ENCODE peak calls at places on chromosome 4, in five cellular contexts. D is pancreas, W is NB4, X is IMR-90, E is heart left ventricle. V is an unnamed sample.

GRCh38 chr4:992297-993110 is 700 bp downstream of the SLC26A1 start:
- DNase-seq in D (peak), W (no peak), X (peak), E (no peak), V (no peak)

GRCh38 chr4:84324850-84325249 is 174.2 kb downstream of the NKX6-1 start:
- DNase-seq in D (no peak), W (no peak), X (no peak), E (no peak), V (no peak)

GRCh38 chr4:184427093-184427492 is 47.3 kb downstream of the IRF2 start:
- DNase-seq in D (no peak), W (no peak), X (no peak), E (no peak), V (no peak)

GRCh38 chr4:6422866-6423265 is 49.5 kb downstream of the PPP2R2C start:
- DNase-seq in D (no peak), W (no peak), X (no peak), E (no peak), V (no peak)

GRCh38 chr4:73735231-73735630 is 5.1 kb upstream of the CXCL8 start:
- DNase-seq in D (no peak), W (peak), X (peak), E (no peak), V (peak)

GRCh38 chr4:87975466-87975865 is at the start of gene SPP1:
- DNase-seq in D (peak), W (peak), X (peak), E (no peak), V (no peak)

GRCh38 chr4:15601862-15602261 is 53.3 kb downstream of the FBXL5 start:
- DNase-seq in D (no peak), W (no peak), X (no peak), E (no peak), V (no peak)

GRCh38 chr4:78776729-78777555 is 792 bp downstream of the BMP2K start:
- DNase-seq in D (peak), W (peak), X (peak), E (peak), V (peak)

GRCh38 chr4:73917081-73917501 is 47.9 kb downstream of the CXCL1 start:
- DNase-seq in D (no peak), W (peak), X (peak), E (no peak), V (peak)

GRCh38 chr4:187464561-187464960 is 531.0 kb upstream of the ZFP42 start:
- DNase-seq in D (no peak), W (no peak), X (no peak), E (no peak), V (no peak)

GRCh38 chr4:110926841-110927400 is 304.0 kb upstream of the PITX2 start:
- DNase-seq in D (no peak), W (no peak), X (no peak), E (no peak), V (no peak)

GRCh38 chr4:1683903-1684755 is at the start of gene FAM53A:
- DNase-seq in D (peak), W (peak), X (peak), E (peak), V (peak)

GRCh38 chr4:57020467-57021101 is 41.9 kb downstream of the POLR2B start:
- DNase-seq in D (no peak), W (no peak), X (peak), E (no peak), V (peak)

GRCh38 chr4:70449220-70449619 is 22.8 kb upstream of the MUC7 start:
- DNase-seq in D (no peak), W (no peak), X (no peak), E (no peak), V (no peak)

GRCh38 chr4:153611679-153612078 is 72.4 kb upstream of the TLR2 start:
- DNase-seq in D (no peak), W (no peak), X (peak), E (no peak), V (peak)

DNA sequence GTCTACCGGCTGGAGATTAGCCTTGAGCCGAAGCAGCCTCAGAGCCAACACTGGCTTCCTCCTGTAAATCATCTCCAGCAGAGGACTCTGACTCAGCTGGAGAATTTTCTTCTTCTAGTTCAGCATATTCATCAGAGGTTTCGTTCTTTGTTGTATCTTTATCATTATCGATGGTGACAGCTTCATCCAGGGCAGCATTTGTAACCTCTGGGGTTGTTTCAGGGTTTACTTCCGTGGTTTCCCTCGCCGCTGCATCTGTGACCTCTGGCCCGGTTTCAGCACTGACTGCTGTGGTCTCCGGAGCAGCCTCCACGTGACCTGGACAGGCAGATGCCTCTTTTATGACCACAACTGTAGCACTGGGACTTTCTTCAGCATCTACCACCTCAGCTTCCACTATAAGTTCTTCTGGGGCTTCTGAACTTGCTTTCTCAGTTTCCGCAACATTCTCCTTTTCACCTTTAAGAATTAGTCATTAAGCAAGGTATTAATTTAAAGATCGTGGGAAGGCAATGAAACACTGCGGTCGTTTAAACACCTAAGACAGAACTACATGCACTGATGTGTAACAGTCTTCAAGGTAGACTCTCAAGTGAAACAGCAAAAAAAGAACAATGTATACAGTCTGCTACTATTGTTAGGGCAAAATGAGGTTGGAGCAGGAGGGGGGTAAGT is 13.3 kb downstream of the MGARP start:
- DNase-seq in D (peak), W (peak), X (peak), E (peak), V (peak)
- H3K4me3 ChIP-seq in D (peak), W (peak), X (peak), E (peak), V (peak)

DNA sequence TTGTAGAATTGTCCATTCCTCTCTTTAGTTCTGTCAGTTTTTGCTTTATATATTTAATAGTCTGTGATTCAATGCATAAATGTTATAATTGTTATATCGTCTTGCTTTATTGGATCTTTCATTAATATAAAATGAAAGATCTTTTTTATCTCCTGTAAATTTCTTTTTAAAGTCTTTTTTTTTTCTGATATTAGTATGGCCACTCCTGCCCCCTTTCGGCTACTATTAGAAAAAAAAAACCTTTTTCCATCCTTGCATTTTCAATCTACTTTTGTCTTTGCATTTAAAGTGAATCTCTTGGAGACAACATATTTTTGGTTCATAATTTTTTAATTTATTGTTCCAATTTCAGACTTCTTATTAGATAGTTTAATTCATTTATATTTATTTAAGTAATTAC is 677.4 kb upstream of the NDST4 start:
- DNase-seq in D (no peak), W (peak), X (no peak), E (no peak), V (no peak)
- TF ChIP-seq CTCF in D (no peak), W (no peak), X (no peak), E (no peak), V (no peak)

GRCh38 chr4:185532795-185533324 is 2.4 kb downstream of the PDLIM3 start:
- DNase-seq in D (no peak), W (no peak), X (no peak), E (no peak), V (no peak)
- H3K4me3 ChIP-seq in D (no peak), W (no peak), X (no peak), E (peak), V (no peak)

DNA sequence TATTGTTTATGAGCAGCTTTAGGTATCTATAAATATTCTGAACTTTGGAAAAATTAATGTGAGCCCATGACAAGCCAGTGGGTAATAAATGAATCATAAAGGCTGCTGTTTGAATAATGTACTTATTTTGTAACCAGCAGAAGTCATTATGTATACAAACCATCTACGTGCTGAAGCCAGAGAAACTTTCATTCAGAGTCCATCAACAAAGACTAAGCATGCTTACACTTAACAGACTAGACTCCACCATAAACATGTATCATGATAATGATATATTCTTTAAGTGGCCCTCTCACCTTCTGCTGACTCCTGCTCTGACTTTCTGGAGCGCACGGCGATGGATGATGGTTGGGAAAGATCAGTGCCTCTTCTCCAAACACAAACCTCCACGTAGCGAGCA is 72.0 kb downstream of the SMARCA5 start:
- DNase-seq in D (no peak), W (no peak), X (no peak), E (no peak), V (no peak)
- TF ChIP-seq CTCF in D (no peak), W (no peak), X (no peak), E (no peak), V (no peak)

DNA sequence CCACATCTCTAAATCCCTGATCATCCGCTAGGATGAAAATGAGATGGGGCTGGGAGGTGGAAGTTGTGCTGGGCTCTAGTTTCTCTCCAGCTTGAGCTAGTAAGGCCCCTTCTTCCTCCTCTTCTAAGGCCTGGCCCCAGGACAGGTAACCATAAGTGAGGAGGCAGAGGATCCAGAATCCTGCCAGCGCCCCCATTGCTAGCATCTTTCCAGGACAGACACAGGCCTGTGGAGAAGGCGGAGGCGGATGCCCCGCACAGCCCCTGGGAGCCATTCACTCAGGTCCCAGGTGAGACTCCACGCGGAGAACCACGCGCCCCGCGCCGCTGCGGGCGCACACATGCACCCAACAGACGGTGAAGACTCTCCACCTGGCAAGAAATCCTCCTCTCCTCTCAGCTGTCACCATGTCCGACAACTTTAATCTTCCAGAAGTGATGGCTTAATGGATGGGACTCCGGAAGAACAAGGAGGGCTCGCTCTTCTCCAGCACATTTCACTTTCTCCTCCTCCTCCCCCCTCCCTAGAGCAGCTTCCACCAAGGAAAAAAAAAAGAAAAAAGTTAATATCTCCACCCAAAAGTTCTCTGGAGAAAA is 788 bp downstream of the ARSJ start:
- DNase-seq in D (no peak), W (no peak), X (peak), E (no peak), V (no peak)
- H3K4me3 ChIP-seq in D (peak), W (no peak), X (peak), E (peak), V (peak)

GRCh38 chr4:23923141-23923540 is 33.3 kb upstream of the PPARGC1A start:
- DNase-seq in D (no peak), W (no peak), X (no peak), E (no peak), V (no peak)
- TF ChIP-seq CTCF in D (no peak), W (no peak), X (no peak), E (no peak), V (no peak)